ENCODE peak calls at places on chromosomes 3 and 15, in seven cellular contexts. D, B, N, Z, G, C and V are unnamed samples. For H3K36me3, the result is how much of the 10 kb centered on the place peaks cover.

GRCh38 chr3:171242170-171242569 is 215.7 kb upstream of the SLC2A2 start:
- DNase-seq in N (no peak), B (no peak), Z (no peak), C (no peak), G (no peak), D (no peak), V (no peak)

GRCh38 chr15:90143176-90143655 is 40.9 kb upstream of the IDH2 start:
- DNase-seq in C (peak), N (peak), D (peak), Z (no peak), G (peak), B (peak), V (no peak)

GRCh38 chr15:96838088-96838487 is 507.6 kb downstream of the NR2F2 start:
- DNase-seq in G (no peak), N (peak), B (no peak), D (peak), C (no peak), Z (no peak), V (no peak)

GRCh38 chr3:5051772-5052171 is 70.3 kb upstream of the ARL8B start:
- DNase-seq in C (no peak), Z (peak), B (no peak), D (no peak), G (no peak), N (no peak), V (no peak)

GRCh38 chr3:189712906-189713483 is 81.8 kb downstream of the TP63 start:
- DNase-seq in Z (peak), B (no peak), N (no peak), C (no peak), G (no peak), D (no peak), V (no peak)

GRCh38 chr3:43882976-43883680 is 192.4 kb downstream of the ABHD5 start:
- DNase-seq in N (no peak), C (no peak), B (no peak), D (no peak), Z (no peak), G (no peak), V (no peak)

GRCh38 chr3:40167958-40168357 is 141.5 kb upstream of the EIF1B start:
- DNase-seq in Z (no peak), C (no peak), D (no peak), N (no peak), B (no peak), G (no peak), V (no peak)

GRCh38 chr3:124845406-124845805 is 41.8 kb downstream of the ITGB5 start:
- DNase-seq in G (no peak), B (no peak), C (no peak), D (peak), Z (peak), N (peak), V (peak)

GRCh38 chr15:101488300-101489164 is 975 bp downstream of the PCSK6 start:
- DNase-seq in B (peak), N (no peak), D (no peak), C (no peak), G (no peak), Z (no peak), V (no peak)

GRCh38 chr15:69089258-69089657 is 71.2 kb upstream of the GLCE start:
- DNase-seq in B (no peak), D (no peak), N (no peak), Z (no peak), G (no peak), C (no peak), V (no peak)

GRCh38 chr3:54123538-54124196 is 1.3 kb downstream of the CACNA2D3 start:
- DNase-seq in G (no peak), N (no peak), B (no peak), Z (no peak), D (peak), C (no peak), V (no peak)

GRCh38 chr3:47527952-47528718 is 14.6 kb upstream of the ELP6 start:
- DNase-seq in N (no peak), B (no peak), G (no peak), D (no peak), Z (no peak), C (no peak), V (no peak)

GRCh38 chr3:4309476-4310121 is 6.4 kb downstream of the SETMAR start:
- DNase-seq in B (no peak), C (no peak), D (no peak), N (no peak), Z (no peak), G (no peak), V (no peak)

GRCh38 chr15:76312540-76313174 is 1.4 kb upstream of the ETFA start:
- DNase-seq in G (no peak), C (no peak), D (no peak), B (no peak), N (no peak), Z (peak), V (no peak)

GRCh38 chr15:25700916-25701315 is 162.2 kb downstream of the ATP10A start:
- DNase-seq in C (peak), D (no peak), N (no peak), B (no peak), G (no peak), Z (no peak), V (no peak)

GRCh38 chr3:115808816-115809215 is 185.5 kb downstream of the GAP43 start:
- DNase-seq in C (no peak), D (no peak), B (no peak), Z (no peak), N (no peak), G (no peak), V (no peak)

GRCh38 chr15:43370310-43370974 is 401 bp downstream of the ZSCAN29 start:
- DNase-seq in Z (peak), G (no peak), B (peak), N (peak), C (peak), D (peak), V (peak)

GRCh38 chr15:68325721-68326120 is 48.2 kb downstream of the FEM1B start:
- DNase-seq in N (no peak), D (no peak), B (no peak), G (no peak), C (no peak), Z (peak), V (peak)

GRCh38 chr15:72006382-72006781 is 111.6 kb downstream of the MYO9A start:
- DNase-seq in C (no peak), D (no peak), N (no peak), Z (no peak), B (no peak), G (no peak), V (no peak)

GRCh38 chr3:123066896-123067688 is at the start of gene PDIA5:
- DNase-seq in C (peak), B (peak), N (peak), Z (peak), D (peak), G (peak), V (peak)

GRCh38 chr3:194691481-194692281 is 6.0 kb downstream of the FAM43A start:
- DNase-seq in B (no peak), C (no peak), D (no peak), Z (no peak), N (peak), G (no peak), V (no peak)

GRCh38 chr15:77897896-77898406 is 179.6 kb downstream of the TBC1D2B start:
- DNase-seq in N (no peak), G (no peak), D (no peak), B (no peak), Z (no peak), C (no peak), V (peak)

GRCh38 chr3:140686128-140686527 is 8.3 kb downstream of the TRIM42 start:
- DNase-seq in Z (no peak), G (no peak), N (no peak), D (no peak), B (no peak), C (no peak), V (no peak)

GRCh38 chr15:31278056-31278445 is 48.6 kb upstream of the KLF13 start:
- DNase-seq in Z (no peak), D (no peak), B (no peak), G (no peak), N (no peak), C (no peak), V (peak)

GRCh38 chr3:118501152-118501551 is 533.5 kb downstream of the IGSF11 start:
- DNase-seq in G (peak), D (peak), C (no peak), B (no peak), Z (no peak), N (no peak), V (no peak)

GRCh38 chr3:135690664-135691063 is 274.9 kb upstream of the PPP2R3A start:
- DNase-seq in G (no peak), D (no peak), Z (no peak), B (no peak), C (no peak), N (no peak), V (no peak)

GRCh38 chr3:134665243-134665642 is 14.4 kb upstream of the KY start:
- DNase-seq in Z (no peak), D (no peak), G (no peak), N (no peak), B (no peak), C (no peak), V (no peak)

GRCh38 chr3:156142649-156143048 is 22.3 kb downstream of the KCNAB1 start:
- DNase-seq in G (no peak), Z (no peak), B (no peak), C (no peak), N (peak), D (no peak), V (no peak)

GRCh38 chr3:65751123-65751700 is 287.5 kb downstream of the MAGI1 start:
- DNase-seq in N (peak), B (peak), C (peak), D (no peak), G (peak), Z (peak), V (no peak)

GRCh38 chr3:169545606-169546005 is 117.9 kb downstream of the MECOM start:
- DNase-seq in D (no peak), G (no peak), B (no peak), C (no peak), N (no peak), Z (no peak), V (no peak)

GRCh38 chr3:133943639-133944131 is 48.0 kb upstream of the RAB6B start:
- DNase-seq in Z (peak), G (peak), B (peak), D (peak), N (peak), C (peak), V (peak)

GRCh38 chr3:128736598-128736997 is 10.6 kb downstream of the RAB7A start:
- DNase-seq in C (no peak), B (no peak), G (no peak), D (peak), Z (peak), N (no peak), V (no peak)
- H3K36me3 ChIP-seq in C (under half), B (under half), G (under half), D (under half), Z (under half), N (under half), V (under half)

GRCh38 chr3:71500696-71501095 is 82.8 kb downstream of the FOXP1 start:
- DNase-seq in N (no peak), B (no peak), C (no peak), Z (no peak), D (no peak), G (no peak), V (no peak)

GRCh38 chr3:71502066-71502465 is 81.5 kb downstream of the FOXP1 start:
- DNase-seq in B (no peak), G (no peak), N (no peak), D (no peak), Z (no peak), C (no peak), V (no peak)

GRCh38 chr3:71509024-71509423 is 74.5 kb downstream of the FOXP1 start:
- DNase-seq in C (no peak), G (no peak), D (peak), Z (peak), N (peak), B (no peak), V (no peak)

GRCh38 chr3:71503525-71504249 is 79.8 kb downstream of the FOXP1 start:
- DNase-seq in N (peak), G (no peak), C (no peak), B (no peak), Z (peak), D (peak), V (no peak)

DNA sequence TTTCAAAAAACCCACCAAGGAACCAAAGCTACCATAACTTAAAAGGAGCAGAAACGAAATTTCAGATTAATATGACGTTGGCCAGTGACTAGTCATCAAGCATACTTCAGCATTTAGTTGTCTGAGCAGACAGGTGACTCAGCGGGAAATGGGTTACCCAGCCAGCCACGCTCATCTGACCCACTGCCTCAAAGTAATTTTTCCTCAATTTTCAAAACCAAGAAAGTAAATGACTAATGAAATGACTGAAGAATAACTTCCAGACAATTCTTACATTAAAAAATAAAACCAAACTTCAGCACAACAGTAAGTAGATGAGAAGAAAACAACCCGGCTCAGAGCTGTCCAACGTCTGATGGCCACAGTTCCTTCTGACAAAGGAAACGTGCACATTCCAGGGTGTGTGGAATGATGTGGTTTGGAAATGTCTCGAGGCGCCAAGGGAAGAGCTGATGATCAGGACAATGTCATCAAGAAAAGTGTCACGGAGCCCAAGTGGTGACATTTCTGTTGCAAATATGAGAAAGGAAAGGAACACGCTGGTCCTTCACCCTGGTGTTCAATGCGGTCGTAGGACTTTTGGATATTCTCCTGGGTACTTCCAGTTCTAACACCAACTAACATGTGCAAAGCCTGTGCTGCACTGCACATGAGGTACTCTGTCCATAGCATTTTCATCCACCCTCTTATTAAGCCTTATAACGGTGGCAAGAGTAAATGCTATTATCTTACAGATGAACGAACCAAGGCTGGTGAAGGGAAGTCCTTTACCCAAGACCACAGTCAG is 79.1 kb downstream of the FOXP1 start:
- DNase-seq in B (peak), N (peak), G (no peak), D (peak), Z (peak), C (no peak), V (no peak)
- H3K4me3 ChIP-seq in B (no peak), N (peak), G (no peak), D (peak), Z (peak), C (no peak), V (no peak)

GRCh38 chr3:36790765-36791164 is 26.4 kb upstream of the DCLK3 start:
- DNase-seq in N (no peak), B (no peak), D (no peak), G (no peak), Z (no peak), C (no peak), V (no peak)

GRCh38 chr3:36792342-36792741 is 28.0 kb upstream of the DCLK3 start:
- DNase-seq in Z (peak), D (peak), B (peak), C (no peak), N (peak), G (no peak), V (no peak)

GRCh38 chr3:36796896-36797295 is 32.5 kb upstream of the DCLK3 start:
- DNase-seq in G (no peak), D (peak), B (no peak), Z (peak), N (peak), C (no peak), V (no peak)

GRCh38 chr3:36800533-36801116 is 36.3 kb upstream of the DCLK3 start:
- DNase-seq in C (no peak), Z (no peak), G (no peak), D (no peak), N (no peak), B (no peak), V (no peak)

DNA sequence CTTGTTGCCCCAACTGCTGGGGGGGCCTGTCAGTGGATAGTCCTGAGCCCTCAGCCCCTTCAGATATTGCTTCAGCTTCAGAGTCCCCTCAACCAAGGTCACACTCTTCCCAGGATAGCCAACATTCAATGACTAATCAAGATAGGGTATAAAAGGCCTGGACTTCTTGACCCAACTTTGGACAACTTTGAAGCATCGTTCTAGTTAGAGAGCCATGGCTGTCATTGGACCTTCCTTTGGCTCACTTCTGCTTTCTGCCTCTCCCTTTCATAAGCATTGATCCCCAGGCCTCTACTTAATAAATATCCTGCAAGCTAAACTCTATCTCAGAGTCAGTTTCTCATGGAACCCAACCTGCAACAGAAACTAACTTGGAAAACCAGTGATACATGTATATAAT is 31.3 kb upstream of the DCLK3 start:
- DNase-seq in D (no peak), N (no peak), B (no peak), C (no peak), G (no peak), Z (no peak), V (no peak)
- H3K36me3 ChIP-seq in D (under half), N (under half), B (under half), C (under half), G (under half), Z (under half), V (under half)

GRCh38 chr15:70409388-70409787 is 311.7 kb upstream of the TLE3 start:
- DNase-seq in B (no peak), Z (no peak), G (no peak), C (no peak), N (no peak), D (no peak), V (no peak)
- H3K4me3 ChIP-seq in B (no peak), Z (no peak), G (no peak), C (no peak), N (no peak), D (no peak), V (no peak)

GRCh38 chr3:38479431-38480092 is 16.6 kb upstream of the EXOG start:
- DNase-seq in Z (peak), B (peak), N (peak), G (peak), C (no peak), D (no peak), V (peak)
- H3K36me3 ChIP-seq in Z (under half), B (half or more), N (under half), G (under half), C (under half), D (under half), V (half or more)

GRCh38 chr3:14558029-14558428 is 17.9 kb upstream of the GRIP2 start:
- DNase-seq in D (no peak), Z (no peak), N (no peak), G (no peak), C (no peak), B (no peak), V (no peak)
- H3K4me3 ChIP-seq in D (no peak), Z (no peak), N (no peak), G (no peak), C (no peak), B (no peak), V (no peak)

GRCh38 chr3:15220661-15221060 is 14.6 kb downstream of the CAPN7 start:
- DNase-seq in B (no peak), N (no peak), C (no peak), D (no peak), G (no peak), Z (no peak), V (no peak)
- H3K36me3 ChIP-seq in B (half or more), N (half or more), C (under half), D (half or more), G (under half), Z (half or more), V (half or more)

GRCh38 chr15:49709815-49710214 is 89.0 kb downstream of the DTWD1 start:
- DNase-seq in D (no peak), N (no peak), G (no peak), B (no peak), Z (no peak), C (no peak), V (no peak)

GRCh38 chr15:49712846-49713450 is 92.1 kb downstream of the DTWD1 start:
- DNase-seq in N (no peak), G (no peak), B (no peak), D (no peak), C (no peak), Z (no peak), V (no peak)

GRCh38 chr15:49712162-49712561 is 91.3 kb downstream of the DTWD1 start:
- DNase-seq in G (no peak), C (no peak), B (no peak), N (no peak), Z (no peak), D (no peak), V (no peak)

GRCh38 chr15:49706805-49707204 is 86.0 kb downstream of the DTWD1 start:
- DNase-seq in B (no peak), N (no peak), C (no peak), Z (no peak), G (no peak), D (no peak), V (no peak)

DNA sequence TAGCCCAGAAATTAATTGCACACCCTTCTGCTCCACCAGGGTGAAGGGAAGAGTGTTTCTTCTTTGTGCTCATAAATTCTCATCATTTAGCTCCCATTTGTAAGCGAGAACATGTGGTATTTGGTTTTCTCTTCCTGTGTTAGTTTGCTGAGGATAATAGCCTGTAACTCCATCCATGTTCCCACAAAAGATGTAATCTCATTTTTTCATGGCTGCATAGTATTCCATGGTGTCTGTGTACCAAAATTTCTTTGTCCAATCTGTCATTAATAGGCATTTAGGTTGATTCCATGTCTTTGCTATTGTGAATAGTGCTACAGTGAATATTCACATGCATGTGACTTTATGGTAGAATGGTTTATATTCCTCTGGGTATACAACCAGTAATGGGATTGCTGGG is 86.8 kb downstream of the DTWD1 start:
- DNase-seq in C (no peak), G (no peak), N (no peak), D (no peak), B (no peak), Z (no peak), V (no peak)
- H3K4me3 ChIP-seq in C (no peak), G (no peak), N (no peak), D (no peak), B (no peak), Z (no peak), V (no peak)

GRCh38 chr3:136931587-136931986 is 26.2 kb upstream of the IL20RB start:
- DNase-seq in Z (no peak), B (no peak), G (no peak), N (no peak), D (no peak), C (no peak), V (no peak)
- H3K36me3 ChIP-seq in Z (under half), B (under half), G (under half), N (under half), D (under half), C (under half), V (under half)

GRCh38 chr15:58521293-58521991 is 89.7 kb downstream of the LIPC start:
- DNase-seq in G (no peak), C (no peak), N (peak), D (peak), B (peak), Z (peak), V (no peak)
- H3K4me3 ChIP-seq in G (no peak), C (no peak), N (no peak), D (no peak), B (peak), Z (no peak), V (no peak)